ENCODE peak calls at places on chromosomes 16 and 17, in six cellular contexts. I is OCI-LY7, E is heart left ventricle, S is left ventricle myocardium inferior, D is ascending aorta, W is HepG2. F is an unnamed sample. For H3K9me3 and H3K4me1, the result is how much of the 10 kb centered on the place peaks cover.

GRCh38 chr17:61986898-61987297 is 59.1 kb upstream of the INTS2 start:
- DNase-seq in I (no peak), E (no peak), S (no peak), D (no peak), W (no peak), F (no peak)

GRCh38 chr16:53812914-53813313 is 109.0 kb downstream of the FTO start:
- DNase-seq in I (no peak), E (no peak), S (no peak), D (no peak), W (no peak), F (no peak)

GRCh38 chr17:28963212-28963611 is 11.9 kb upstream of the PHF12 start:
- DNase-seq in I (no peak), E (no peak), S (no peak), D (no peak), W (no peak), F (peak)

GRCh38 chr17:63675231-63675606 is 24.7 kb downstream of the LIMD2 start:
- DNase-seq in I (no peak), E (peak), S (no peak), D (no peak), W (no peak), F (no peak)

GRCh38 chr16:56247018-56247417 is 55.7 kb downstream of the GNAO1 start:
- DNase-seq in I (no peak), E (no peak), S (no peak), D (no peak), W (no peak), F (no peak)

GRCh38 chr17:47305302-47305923 is 18.3 kb upstream of the EFCAB13 start:
- DNase-seq in I (no peak), E (no peak), S (no peak), D (no peak), W (peak), F (no peak)

GRCh38 chr16:82672676-82673075 is 45.9 kb downstream of the CDH13 start:
- DNase-seq in I (no peak), E (no peak), S (no peak), D (no peak), W (no peak), F (no peak)

GRCh38 chr16:56936950-56937349 is 5.0 kb downstream of the HERPUD1 start:
- DNase-seq in I (no peak), E (no peak), S (no peak), D (no peak), W (no peak), F (no peak)

GRCh38 chr17:59627770-59628171 is 8.1 kb downstream of the CLTC start:
- DNase-seq in I (no peak), E (no peak), S (no peak), D (no peak), W (no peak), F (no peak)

GRCh38 chr16:11056989-11057645 is 112.8 kb downstream of the CLEC16A start:
- DNase-seq in I (no peak), E (no peak), S (no peak), D (no peak), W (no peak), F (no peak)

GRCh38 chr16:3186946-3187690 is 886 bp upstream of the OR1F1 start:
- DNase-seq in I (no peak), E (no peak), S (no peak), D (no peak), W (no peak), F (no peak)

GRCh38 chr16:3189869-3190268 is 1.9 kb downstream of the OR1F1 start:
- DNase-seq in I (no peak), E (no peak), S (no peak), D (no peak), W (no peak), F (no peak)

GRCh38 chr16:3188675-3188924 is 596 bp downstream of the OR1F1 start:
- DNase-seq in I (no peak), E (no peak), S (no peak), D (no peak), W (no peak), F (no peak)

GRCh38 chr16:3188925-3189825 is 1.2 kb downstream of the OR1F1 start:
- DNase-seq in I (no peak), E (no peak), S (no peak), D (no peak), W (peak), F (no peak)

GRCh38 chr16:3187798-3188674 is at the start of gene OR1F1:
- DNase-seq in I (no peak), E (no peak), S (no peak), D (no peak), W (peak), F (no peak)
- H3K9me3 ChIP-seq in I (under half), E (under half), S (under half), D (under half), W (under half), F (under half)

DNA sequence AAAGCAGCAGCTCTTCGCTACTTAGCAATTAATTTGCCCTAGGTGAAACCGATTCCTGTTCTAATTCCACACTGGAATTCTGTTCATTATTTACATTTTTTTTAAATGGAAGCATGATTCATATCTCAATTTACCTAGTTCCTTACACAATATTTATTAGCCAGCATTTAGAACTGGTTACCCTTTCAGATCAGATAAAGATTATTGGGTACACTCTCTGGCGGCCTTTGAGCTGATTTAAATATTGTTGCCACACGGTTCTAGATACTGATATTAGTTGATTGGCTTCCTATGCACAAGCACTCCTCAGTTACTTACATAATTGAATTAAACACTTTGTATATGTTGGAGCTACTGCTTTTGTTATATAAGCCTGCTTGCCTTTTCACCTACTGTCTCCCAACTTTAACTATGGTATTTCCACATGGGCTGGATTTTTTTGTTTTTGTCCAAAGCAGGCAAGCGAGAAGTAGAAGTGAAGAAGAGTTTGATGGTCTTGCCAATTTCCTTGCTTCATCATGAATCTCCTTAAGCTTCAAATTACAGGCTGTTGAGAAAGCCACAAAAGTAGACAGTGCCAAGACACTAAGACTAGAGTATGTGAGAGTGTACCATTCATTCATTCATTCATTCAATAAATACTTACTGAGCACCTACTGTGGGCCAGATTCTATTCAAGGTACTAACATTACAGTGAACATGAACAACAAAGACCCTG is 3.9 kb upstream of the ALDH3A2 start:
- DNase-seq in I (no peak), E (no peak), S (no peak), D (no peak), W (no peak), F (no peak)
- H3K4me1 ChIP-seq in I (under half), E (under half), S (under half), D (under half), W (half or more), F (under half)

GRCh38 chr16:35639233-35640205 is 2180.1 kb downstream of the TP53TG3F start:
- DNase-seq in I (no peak), E (no peak), S (no peak), D (no peak), W (no peak), F (no peak)
- H3K9me3 ChIP-seq in I (under half), E (under half), S (under half), D (under half), W (half or more), F (half or more)

GRCh38 chr17:17088511-17089205 is 46.4 kb downstream of the MPRIP start:
- DNase-seq in I (no peak), E (no peak), S (no peak), D (no peak), W (no peak), F (no peak)
- H3K4me1 ChIP-seq in I (under half), E (under half), S (half or more), D (under half), W (under half), F (under half)

GRCh38 chr16:80123189-80123588 is 417.6 kb upstream of the DYNLRB2 start:
- DNase-seq in I (no peak), E (no peak), S (no peak), D (no peak), W (no peak), F (no peak)

GRCh38 chr16:80122155-80122554 is 418.6 kb upstream of the DYNLRB2 start:
- DNase-seq in I (no peak), E (peak), S (peak), D (no peak), W (no peak), F (no peak)

GRCh38 chr16:80121522-80121909 is 419.3 kb upstream of the DYNLRB2 start:
- DNase-seq in I (no peak), E (no peak), S (no peak), D (no peak), W (no peak), F (no peak)

GRCh38 chr16:80117731-80118130 is 423.1 kb upstream of the DYNLRB2 start:
- DNase-seq in I (no peak), E (no peak), S (no peak), D (no peak), W (no peak), F (no peak)

GRCh38 chr16:80120899-80121521 is 419.8 kb upstream of the DYNLRB2 start:
- DNase-seq in I (no peak), E (no peak), S (no peak), D (no peak), W (no peak), F (no peak)
- H3K9me3 ChIP-seq in I (under half), E (under half), S (under half), D (under half), W (under half), F (under half)

F was measured in mucosa of descending colon.